ENCODE peak calls at places on chromosomes 2 and 18, in four cellular contexts. J, Z, X and I are unnamed samples.

GRCh38 chr2:17873021-17873420 is 5.4 kb upstream of the KCNS3 start:
- DNase-seq in J (no peak), Z (no peak), X (no peak), I (no peak)

GRCh38 chr18:76213996-76214395 is 281.0 kb downstream of the ZNF516 start:
- DNase-seq in J (no peak), Z (peak; percentile 18), X (no peak), I (no peak)

GRCh38 chr2:162072976-162073775 is 839 bp downstream of the DPP4 start:
- DNase-seq in J (no peak), Z (no peak), X (peak; percentile 26), I (no peak)

GRCh38 chr2:57906152-57906732 is 140.4 kb upstream of the VRK2 start:
- DNase-seq in J (peak; percentile 53), Z (no peak), X (no peak), I (no peak)

GRCh38 chr2:74887961-74888670 is 54.2 kb downstream of the HK2 start:
- DNase-seq in J (peak; percentile 40), Z (no peak), X (no peak), I (no peak)

GRCh38 chr2:199718074-199718473 is 132.9 kb downstream of the FTCDNL1 start:
- DNase-seq in J (no peak), Z (no peak), X (no peak), I (no peak)

GRCh38 chr18:6239716-6240115 is 175.0 kb downstream of the L3MBTL4 start:
- DNase-seq in J (no peak), Z (no peak), X (no peak), I (no peak)

GRCh38 chr2:59301466-59302402 is 1060.6 kb upstream of the FANCL start:
- DNase-seq in J (peak; percentile 76), Z (peak; percentile 25), X (peak; percentile 6), I (peak; percentile 60)

GRCh38 chr2:55282110-55282917 is 13.3 kb upstream of the MTIF2 start:
- DNase-seq in J (peak; percentile 72), Z (peak; percentile 26), X (peak; percentile 83), I (peak; percentile 86)

GRCh38 chr18:77765468-77765867 is 515.8 kb downstream of the GALR1 start:
- DNase-seq in J (peak; percentile 24), Z (peak; percentile 56), X (peak; percentile 67), I (peak; percentile 23)

GRCh38 chr2:202400937-202401336 is 24.8 kb downstream of the BMPR2 start:
- DNase-seq in J (no peak), Z (no peak), X (no peak), I (no peak)

GRCh38 chr2:236507393-236508085 is 62.1 kb upstream of the ACKR3 start:
- DNase-seq in J (no peak), Z (no peak), X (peak; percentile 55), I (no peak)

GRCh38 chr2:20093263-20094141 is 42.1 kb upstream of the LAPTM4A start:
- DNase-seq in J (peak; percentile 63), Z (no peak), X (no peak), I (no peak)

GRCh38 chr2:176285321-176285720 is 16.1 kb downstream of the MTX2 start:
- DNase-seq in J (peak; percentile 48), Z (no peak), X (no peak), I (no peak)

GRCh38 chr2:118496467-118496866 is 351.0 kb downstream of the EN1 start:
- DNase-seq in J (no peak), Z (no peak), X (no peak), I (no peak)

GRCh38 chr18:14975431-14975830 is 227.5 kb downstream of the ANKRD30B start:
- DNase-seq in J (peak; percentile 37), Z (no peak), X (no peak), I (no peak)

GRCh38 chr2:173511942-173512341 is 157.3 kb downstream of the CDCA7 start:
- DNase-seq in J (no peak), Z (no peak), X (no peak), I (no peak)

GRCh38 chr2:205539603-205540002 is 142.7 kb upstream of the NRP2 start:
- DNase-seq in J (no peak), Z (no peak), X (no peak), I (no peak)

GRCh38 chr2:227415538-227416424 is 28.0 kb upstream of the SCYGR1 start:
- DNase-seq in J (peak; percentile 73), Z (no peak), X (no peak), I (no peak)

GRCh38 chr18:34196231-34196630 is 28.5 kb downstream of the NOL4 start:
- DNase-seq in J (no peak), Z (no peak), X (no peak), I (no peak)

GRCh38 chr2:135909976-135910375 is 33.7 kb upstream of the MCM6 start:
- DNase-seq in J (no peak), Z (no peak), X (no peak), I (no peak)

GRCh38 chr2:43931293-43931692 is 64.5 kb downstream of the LRPPRC start:
- DNase-seq in J (no peak), Z (no peak), X (no peak), I (no peak)

GRCh38 chr2:171522057-171522803 is at the start of gene CYBRD1:
- DNase-seq in J (peak; percentile 84), Z (no peak), X (peak; percentile 69), I (no peak)

GRCh38 chr2:216151313-216152030 is 42.3 kb downstream of the XRCC5 start:
- DNase-seq in J (peak; percentile 14), Z (no peak), X (no peak), I (no peak)